ENCODE peak calls at places on chromosome 13, in four cellular contexts. E is K562, Q is HCT116, X is A549. T is an unnamed sample.

GRCh38 chr13:81929988-81930387 is 1589.1 kb upstream of the SPRY2 start:
- DNase-seq in E (no peak), Q (no peak), X (peak), T (no peak)

GRCh38 chr13:41905600-41906254 is 55.2 kb downstream of the VWA8 start:
- DNase-seq in E (no peak), Q (peak), X (peak), T (no peak)

GRCh38 chr13:91647361-91647970 is 249.0 kb downstream of the GPC5 start:
- DNase-seq in E (peak), Q (no peak), X (peak), T (peak)

GRCh38 chr13:94351292-94352000 is 128.0 kb downstream of the DCT start:
- DNase-seq in E (no peak), Q (no peak), X (no peak), T (no peak)

GRCh38 chr13:93230466-93230865 is 3.9 kb downstream of the GPC6 start:
- DNase-seq in E (no peak), Q (no peak), X (no peak), T (no peak)

GRCh38 chr13:100573121-100573520 is 15.5 kb downstream of the GGACT start:
- DNase-seq in E (peak), Q (peak), X (peak), T (peak)

GRCh38 chr13:87684850-87685735 is 13.9 kb downstream of the SLITRK5 start:
- DNase-seq in E (no peak), Q (no peak), X (peak), T (no peak)

GRCh38 chr13:42895781-42896180 is 96.3 kb downstream of the EPSTI1 start:
- DNase-seq in E (no peak), Q (no peak), X (no peak), T (no peak)

GRCh38 chr13:106357198-106357597 is 178.3 kb downstream of the EFNB2 start:
- DNase-seq in E (no peak), Q (no peak), X (no peak), T (no peak)

GRCh38 chr13:29541400-29541799 is 54.1 kb downstream of the SLC7A1 start:
- DNase-seq in E (no peak), Q (no peak), X (no peak), T (no peak)

GRCh38 chr13:60164490-60164889 is 762 bp upstream of the DIAPH3 start:
- DNase-seq in E (no peak), Q (no peak), X (no peak), T (no peak)

GRCh38 chr13:22915442-22916082 is 265.2 kb upstream of the SGCG start:
- DNase-seq in E (peak), Q (peak), X (peak), T (peak)

GRCh38 chr13:107258599-107259187 is 690.8 kb upstream of the ARGLU1 start:
- DNase-seq in E (no peak), Q (no peak), X (no peak), T (no peak)

GRCh38 chr13:87669379-87669978 is 1.7 kb upstream of the SLITRK5 start:
- DNase-seq in E (peak), Q (no peak), X (peak), T (no peak)

GRCh38 chr13:39197645-39198007 is 159.4 kb downstream of the NHLRC3 start:
- DNase-seq in E (no peak), Q (no peak), X (no peak), T (no peak)

GRCh38 chr13:77417897-77418296 is 91.0 kb upstream of the MYCBP2 start:
- DNase-seq in E (no peak), Q (no peak), X (no peak), T (no peak)

GRCh38 chr13:86870388-86870966 is 800.7 kb upstream of the SLITRK5 start:
- DNase-seq in E (no peak), Q (no peak), X (peak), T (no peak)

GRCh38 chr13:77751513-77752456 is 54.3 kb downstream of the SLAIN1 start:
- DNase-seq in E (peak), Q (peak), X (peak), T (peak)

GRCh38 chr13:61128850-61129645 is 286.6 kb downstream of the PCDH20 start:
- DNase-seq in E (no peak), Q (no peak), X (no peak), T (no peak)

GRCh38 chr13:81058211-81058915 is 717.4 kb upstream of the SPRY2 start:
- DNase-seq in E (no peak), Q (no peak), X (no peak), T (no peak)

GRCh38 chr13:104318121-104318520 is 1251.9 kb upstream of the SLC10A2 start:
- DNase-seq in E (no peak), Q (peak), X (no peak), T (no peak)

DNA sequence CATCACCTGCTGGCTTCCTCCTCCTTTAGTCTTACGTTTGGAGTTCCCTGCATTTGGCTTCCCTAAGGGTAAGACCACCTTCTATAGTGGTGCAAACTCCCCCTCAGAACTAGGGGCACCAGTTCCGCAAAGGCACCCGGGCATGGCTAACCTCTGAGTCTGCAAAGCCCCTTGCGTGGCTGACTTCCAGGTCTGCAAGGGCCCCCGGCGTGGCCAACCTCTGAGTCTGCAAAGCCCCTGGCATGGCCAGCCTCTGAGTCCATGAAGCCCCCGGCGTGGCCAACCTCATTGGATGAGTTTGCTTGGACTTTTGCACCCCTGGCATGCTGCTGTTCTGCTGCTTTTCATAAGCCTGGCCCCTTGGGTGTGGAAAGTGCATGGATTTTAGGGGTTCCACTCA is 5.1 kb downstream of the MCF2L start:
- DNase-seq in E (no peak), Q (no peak), X (no peak), T (no peak)
- TF ChIP-seq MAX in E (no peak), Q (no peak), X (no peak), T (no peak)

DNA sequence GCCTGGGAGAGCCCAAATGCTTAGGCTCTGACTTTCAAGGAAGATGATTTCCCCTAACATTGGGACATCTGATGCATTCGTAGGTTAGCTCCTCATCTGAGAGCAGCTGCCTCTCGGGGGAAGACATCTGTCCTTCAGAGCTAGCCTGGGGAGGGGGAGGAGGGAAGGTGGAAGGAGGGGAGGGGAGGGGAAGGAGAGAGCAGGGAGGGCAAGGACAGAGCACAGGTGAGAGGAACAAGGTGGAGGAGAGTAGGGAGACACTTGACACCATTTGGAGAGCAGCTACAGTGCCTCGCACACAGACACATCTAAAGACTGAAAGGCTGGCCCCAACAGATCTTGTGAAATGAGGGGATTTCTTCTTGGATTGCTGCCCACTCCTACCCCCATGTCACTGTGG is 103.8 kb downstream of the ZDHHC20 start:
- DNase-seq in E (no peak), Q (no peak), X (no peak), T (no peak)
- TF ChIP-seq MAX in E (no peak), Q (no peak), X (no peak), T (no peak)

GRCh38 chr13:46180393-46180792 is 1.6 kb downstream of the LCP1 start:
- DNase-seq in E (no peak), Q (no peak), X (no peak), T (no peak)
- TF ChIP-seq MAX in E (no peak), Q (no peak), X (no peak), T (no peak)

GRCh38 chr13:113119822-113120189 is 2.8 kb upstream of the F10 start:
- DNase-seq in E (no peak), Q (no peak), X (no peak), T (no peak)

GRCh38 chr13:113121183-113121927 is 1.2 kb upstream of the F10 start:
- DNase-seq in E (no peak), Q (no peak), X (no peak), T (no peak)

GRCh38 chr13:113121928-113122420 is 625 bp upstream of the F10 start:
- DNase-seq in E (no peak), Q (no peak), X (no peak), T (no peak)

GRCh38 chr13:113119166-113119821 is 3.3 kb upstream of the F10 start:
- DNase-seq in E (no peak), Q (no peak), X (no peak), T (no peak)

DNA sequence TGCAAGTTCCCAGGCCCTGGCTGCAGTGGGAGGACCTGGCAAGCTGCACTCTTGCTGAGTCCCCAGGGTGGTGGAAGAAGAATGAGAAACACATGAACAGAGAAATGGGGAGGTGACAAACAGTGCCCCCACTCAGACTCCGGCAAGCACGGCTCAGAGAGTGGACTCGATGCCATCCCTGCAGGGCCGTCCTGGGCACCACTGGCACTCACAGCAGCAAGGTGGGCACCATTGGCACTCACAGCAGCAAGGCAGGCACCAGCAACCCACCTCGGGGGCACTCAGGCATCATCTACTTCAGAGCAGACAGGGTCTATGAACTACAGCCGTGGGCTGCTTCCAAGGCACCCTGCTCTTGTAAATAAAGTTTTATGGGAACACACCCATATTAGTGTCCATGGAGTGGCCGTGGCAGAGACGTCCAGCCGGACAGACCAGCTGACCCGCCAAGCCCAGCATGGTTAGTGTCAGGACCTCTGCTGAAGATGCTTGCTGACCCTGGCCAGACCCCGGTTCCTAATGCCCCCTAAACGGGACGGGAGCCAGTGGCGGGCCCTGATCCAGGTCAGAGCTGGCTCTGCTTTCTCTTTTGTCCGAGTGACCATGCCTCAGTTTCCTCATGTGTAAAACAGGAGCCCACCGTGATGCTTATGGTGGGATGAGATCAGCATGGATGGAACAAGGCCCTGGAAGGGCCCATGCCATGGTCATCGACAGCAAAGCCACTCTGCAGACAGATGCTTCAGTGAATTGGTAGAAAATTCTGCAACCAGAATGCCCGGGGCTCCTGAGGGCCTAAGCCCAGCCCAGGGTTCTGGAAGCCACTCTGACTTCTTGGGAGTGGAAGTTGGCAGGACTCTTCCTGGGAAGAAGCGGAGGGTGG is 2.1 kb upstream of the F10 start:
- DNase-seq in E (no peak), Q (no peak), X (no peak), T (no peak)
- TF ChIP-seq MAX in E (no peak), Q (no peak), X (no peak), T (no peak)

GRCh38 chr13:35817642-35818576 is 313.3 kb downstream of the DCLK1 start:
- DNase-seq in E (no peak), Q (no peak), X (no peak), T (no peak)

GRCh38 chr13:35824395-35824794 is 306.8 kb downstream of the DCLK1 start:
- DNase-seq in E (no peak), Q (no peak), X (no peak), T (no peak)

GRCh38 chr13:35814573-35814972 is 316.6 kb downstream of the DCLK1 start:
- DNase-seq in E (no peak), Q (no peak), X (no peak), T (no peak)

GRCh38 chr13:35822666-35823065 is 308.5 kb downstream of the DCLK1 start:
- DNase-seq in E (no peak), Q (no peak), X (no peak), T (no peak)

GRCh38 chr13:35818577-35819165 is 312.5 kb downstream of the DCLK1 start:
- DNase-seq in E (peak), Q (peak), X (peak), T (no peak)
- TF ChIP-seq MAX in E (no peak), Q (no peak), X (no peak), T (no peak)

GRCh38 chr13:44303681-44304432 is 69.8 kb upstream of the SERP2 start:
- DNase-seq in E (no peak), Q (no peak), X (no peak), T (no peak)

GRCh38 chr13:44304433-44304725 is 69.2 kb upstream of the SERP2 start:
- DNase-seq in E (no peak), Q (no peak), X (no peak), T (no peak)

GRCh38 chr13:44302233-44302632 is 71.4 kb upstream of the SERP2 start:
- DNase-seq in E (no peak), Q (no peak), X (no peak), T (no peak)

GRCh38 chr13:44301639-44302015 is 72.0 kb upstream of the SERP2 start:
- DNase-seq in E (no peak), Q (no peak), X (no peak), T (no peak)

DNA sequence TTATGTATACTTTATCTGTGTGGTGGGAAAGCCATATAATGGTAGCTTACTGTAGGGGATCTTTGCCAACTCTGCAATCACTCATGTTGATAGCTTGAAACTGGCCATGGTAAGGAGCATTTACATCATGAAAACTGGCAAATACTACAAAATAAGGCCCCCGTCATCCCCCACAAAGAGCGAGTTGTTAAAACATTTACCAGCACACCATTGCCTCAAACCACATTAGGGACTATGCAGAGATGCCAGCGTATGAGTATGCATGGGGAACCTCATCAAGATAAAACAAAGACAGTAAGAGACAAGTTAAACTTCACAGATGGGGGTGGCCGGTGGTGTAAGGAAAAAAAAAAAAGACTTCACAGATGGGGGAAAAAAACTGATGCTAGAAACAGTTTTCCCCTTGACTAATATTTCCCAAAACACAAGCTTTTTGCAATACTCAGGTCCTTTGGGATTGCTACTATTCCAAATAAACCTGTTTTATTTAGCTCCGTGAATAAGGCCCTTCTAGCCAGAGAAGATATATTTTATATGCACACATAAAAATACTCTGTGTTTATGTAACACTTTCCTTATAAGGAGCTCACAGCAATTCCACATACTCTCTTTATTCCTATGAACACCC is 70.6 kb upstream of the SERP2 start:
- DNase-seq in E (no peak), Q (no peak), X (no peak), T (no peak)
- TF ChIP-seq MAX in E (no peak), Q (no peak), X (no peak), T (no peak)

GRCh38 chr13:27619093-27619705 is 1.1 kb downstream of the LNX2 start:
- DNase-seq in E (no peak), Q (no peak), X (no peak), T (no peak)
- TF ChIP-seq MAX in E (no peak), Q (no peak), X (no peak), T (no peak)

DNA sequence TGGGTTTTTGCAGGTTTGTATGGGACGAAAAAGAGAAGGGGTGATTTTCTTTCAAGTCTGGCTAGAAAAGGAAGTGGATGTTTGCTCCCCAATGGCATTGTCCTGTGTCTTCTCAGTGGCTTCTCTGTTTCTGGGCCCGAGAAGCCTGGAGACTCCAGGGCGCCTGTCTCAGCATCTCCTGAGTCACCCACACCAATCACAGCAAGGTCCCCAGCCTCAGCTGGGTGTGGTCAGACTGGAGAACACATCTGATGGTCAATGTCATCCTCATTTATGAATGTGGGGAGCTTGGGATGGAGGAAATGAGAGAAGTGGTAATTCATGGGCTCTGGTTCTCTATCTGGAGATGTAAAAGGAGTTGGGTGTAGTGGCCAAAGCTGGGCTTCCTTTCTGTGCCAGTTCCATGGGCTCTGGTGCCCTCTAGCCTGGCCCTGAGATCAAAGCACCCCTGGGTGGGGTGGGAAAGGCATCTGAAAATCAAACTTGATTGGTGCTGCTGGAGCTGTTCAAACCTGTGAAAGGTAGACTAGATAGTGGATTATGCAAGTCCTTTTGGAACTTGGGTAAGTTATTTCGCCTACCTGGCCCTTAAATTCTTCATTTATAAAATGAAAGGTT is 13.4 kb downstream of the RASL11A start:
- DNase-seq in E (no peak), Q (peak), X (peak), T (no peak)
- TF ChIP-seq MAX in E (no peak), Q (no peak), X (no peak), T (no peak)

GRCh38 chr13:50415428-50415827 is 400.2 kb downstream of the KCNRG start:
- DNase-seq in E (no peak), Q (no peak), X (no peak), T (no peak)
- TF ChIP-seq MAX in E (no peak), Q (no peak), X (no peak), T (no peak)